ENCODE peak calls at places on chromosomes 1 and 21, in four cellular contexts. N is GM12878, K is GM12891, R is K562. L is an unnamed sample.

GRCh38 chr1:66725885-66726665 is 26.2 kb upstream of the DYNLT5 start:
- DNase-seq in N (peak), K (no peak), R (peak), L (peak)

GRCh38 chr1:167756760-167757405 is 35.1 kb downstream of the MPZL1 start:
- DNase-seq in N (no peak), R (peak), K (no peak), L (peak)

GRCh38 chr1:203486618-203487370 is 7.2 kb upstream of the OPTC start:
- DNase-seq in R (no peak), K (no peak), N (no peak), L (no peak)

GRCh38 chr1:207311888-207312603 is 9.4 kb upstream of the CD55 start:
- DNase-seq in K (no peak), N (no peak), R (no peak), L (no peak)

GRCh38 chr1:207077470-207078377 is 10.9 kb upstream of the C4BPB start:
- DNase-seq in R (peak), K (no peak), N (peak), L (peak)

GRCh38 chr1:116825400-116825734 is 71.1 kb downstream of the CD2 start:
- DNase-seq in R (peak), K (no peak), N (no peak), L (no peak)

GRCh38 chr1:43600033-43601020 is 49.6 kb upstream of the KDM4A start:
- DNase-seq in K (no peak), N (no peak), R (no peak), L (no peak)

GRCh38 chr21:33815153-33815707 is 100.4 kb downstream of the ATP5PO start:
- DNase-seq in N (no peak), K (no peak), R (no peak), L (no peak)

GRCh38 chr21:35384375-35384774 is 335.3 kb upstream of the RUNX1 start:
- DNase-seq in R (no peak), K (no peak), N (no peak), L (no peak)

GRCh38 chr1:41935226-41935625 is 16.5 kb upstream of the HIVEP3 start:
- DNase-seq in N (no peak), R (no peak), K (no peak), L (no peak)

GRCh38 chr21:45330851-45331261 is 43.2 kb upstream of the POFUT2 start:
- DNase-seq in K (no peak), N (no peak), R (no peak), L (no peak)

GRCh38 chr1:168419746-168420145 is 124.1 kb downstream of the XCL2 start:
- DNase-seq in K (no peak), R (no peak), N (no peak), L (no peak)

GRCh38 chr1:239368436-239369109 is 17.8 kb upstream of the CHRM3 start:
- DNase-seq in K (no peak), N (no peak), R (no peak), L (no peak)

GRCh38 chr1:94819945-94820746 is at the start of gene SLC44A3:
- DNase-seq in K (peak), R (no peak), N (no peak), L (peak)

GRCh38 chr1:211736351-211736915 is 61.0 kb upstream of the NEK2 start:
- DNase-seq in K (no peak), N (no peak), R (no peak), L (no peak)

GRCh38 chr1:20725189-20726106 is 7.1 kb downstream of the SH2D5 start:
- DNase-seq in R (no peak), K (no peak), N (no peak), L (no peak)

GRCh38 chr1:56286956-56287355 is 292.4 kb downstream of the PLPP3 start:
- DNase-seq in K (no peak), R (no peak), N (no peak), L (no peak)

GRCh38 chr1:113396585-113396984 is 6.3 kb downstream of the MAGI3 start:
- DNase-seq in R (no peak), N (no peak), K (no peak), L (no peak)

GRCh38 chr1:236073307-236073897 is 8.5 kb upstream of the NID1 start:
- DNase-seq in N (no peak), R (no peak), K (no peak), L (no peak)

DNA sequence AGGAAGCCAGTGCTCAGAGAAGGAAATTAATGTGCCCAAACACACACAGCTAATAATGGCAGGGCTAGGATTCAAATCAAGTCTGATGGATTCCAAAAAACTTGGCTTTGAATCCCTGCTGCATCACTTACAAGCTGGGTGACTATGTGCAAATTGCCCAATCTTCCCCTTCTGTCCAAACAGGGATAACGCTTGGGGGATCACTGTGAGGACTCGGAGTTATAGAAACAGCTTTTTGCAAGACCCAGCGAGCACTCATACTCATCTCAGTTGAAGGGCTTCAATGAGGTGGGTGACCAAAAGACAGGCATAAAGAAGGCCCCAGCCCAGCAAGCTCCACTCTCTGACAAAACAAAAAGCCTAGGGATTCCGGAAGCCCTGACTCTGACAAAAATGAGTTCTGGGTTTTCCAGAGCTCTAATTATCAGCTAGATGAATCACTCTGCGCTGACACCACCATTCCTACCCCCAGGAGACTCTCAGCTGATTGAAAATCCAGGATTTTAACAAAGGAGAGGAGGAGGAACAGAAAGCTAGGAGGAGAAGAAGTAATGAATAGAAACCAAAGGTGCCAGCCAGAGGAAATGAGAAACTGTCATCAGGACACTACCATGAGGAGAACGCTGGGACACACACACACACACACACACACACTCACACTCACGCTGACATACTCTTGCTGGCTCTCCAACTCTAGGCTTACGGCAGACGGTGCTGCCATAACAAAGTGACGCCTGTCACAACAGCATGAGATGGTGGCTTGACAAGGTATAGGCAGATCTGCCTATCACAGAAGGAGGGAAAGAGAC is 1.6 kb upstream of the STK40 start:
- DNase-seq in N (no peak), K (no peak), R (peak), L (no peak)
- TF ChIP-seq SPI1 in N (peak), K (no peak), R (no peak), L (no peak)

GRCh38 chr21:29209696-29210095 is 79.3 kb downstream of the MAP3K7CL start:
- DNase-seq in R (no peak), K (no peak), N (no peak), L (no peak)

GRCh38 chr21:29208044-29208665 is 77.7 kb downstream of the MAP3K7CL start:
- DNase-seq in N (no peak), R (no peak), K (no peak), L (no peak)

GRCh38 chr21:29211205-29211604 is 80.8 kb downstream of the MAP3K7CL start:
- DNase-seq in K (no peak), N (no peak), R (no peak), L (no peak)

GRCh38 chr21:29206445-29206844 is 76.0 kb downstream of the MAP3K7CL start:
- DNase-seq in K (no peak), N (no peak), R (no peak), L (no peak)

DNA sequence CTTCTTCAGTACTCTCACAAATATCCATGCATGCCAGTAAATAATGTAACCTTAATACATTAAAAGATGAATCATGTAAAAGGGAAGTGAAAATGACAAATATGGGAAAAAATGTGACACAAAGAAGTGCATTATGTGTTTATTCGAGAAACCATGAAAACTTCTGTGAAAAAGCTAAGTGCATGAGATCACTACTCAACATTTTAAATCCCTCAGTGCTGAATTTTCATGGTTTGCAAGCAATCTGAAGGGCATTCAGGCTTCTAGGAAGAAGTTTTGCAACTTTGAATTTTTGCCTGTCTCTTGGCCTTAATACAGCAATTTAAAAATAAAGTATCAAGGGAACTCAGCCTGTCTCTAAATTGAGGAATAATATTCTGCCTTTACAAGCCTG is 78.2 kb downstream of the MAP3K7CL start:
- DNase-seq in N (no peak), R (no peak), K (no peak), L (no peak)
- TF ChIP-seq SPI1 in N (peak), R (no peak), K (peak), L (peak)

DNA sequence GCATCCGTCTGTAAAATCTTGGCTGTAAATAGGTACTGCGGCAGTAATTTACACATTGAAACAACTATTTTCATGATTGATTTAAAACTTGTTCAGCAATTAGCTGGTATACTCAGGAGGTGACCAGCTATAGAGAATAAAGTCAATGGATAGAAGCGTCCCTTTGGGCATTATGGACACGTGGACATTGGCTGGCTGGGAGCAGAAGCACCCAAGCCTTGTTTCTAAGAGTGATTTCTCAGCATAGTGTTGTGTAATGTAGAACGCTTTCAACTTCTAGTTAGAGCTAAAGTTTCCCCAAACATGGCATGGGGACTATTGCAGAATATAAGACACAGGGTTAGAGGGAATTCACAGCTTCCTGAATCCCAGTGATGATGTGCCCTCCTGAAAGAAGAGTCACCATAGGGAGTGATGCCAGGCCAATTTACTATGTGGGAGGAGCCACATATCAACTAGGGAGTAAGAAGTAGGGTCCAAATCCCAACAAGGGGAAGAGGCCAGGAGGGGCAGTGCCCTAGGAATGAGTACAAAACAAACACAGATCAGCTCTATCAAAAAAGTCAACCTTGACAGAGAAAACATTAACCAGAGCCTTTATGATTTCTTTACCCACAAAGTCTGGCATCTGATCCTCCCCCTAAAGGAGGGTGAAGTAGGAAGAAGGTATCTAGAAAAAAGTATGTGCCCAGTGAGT is 92.7 kb downstream of the SUSD4 start:
- DNase-seq in R (no peak), N (no peak), K (no peak), L (no peak)
- TF ChIP-seq SPI1 in R (no peak), N (no peak), K (no peak), L (no peak)

DNA sequence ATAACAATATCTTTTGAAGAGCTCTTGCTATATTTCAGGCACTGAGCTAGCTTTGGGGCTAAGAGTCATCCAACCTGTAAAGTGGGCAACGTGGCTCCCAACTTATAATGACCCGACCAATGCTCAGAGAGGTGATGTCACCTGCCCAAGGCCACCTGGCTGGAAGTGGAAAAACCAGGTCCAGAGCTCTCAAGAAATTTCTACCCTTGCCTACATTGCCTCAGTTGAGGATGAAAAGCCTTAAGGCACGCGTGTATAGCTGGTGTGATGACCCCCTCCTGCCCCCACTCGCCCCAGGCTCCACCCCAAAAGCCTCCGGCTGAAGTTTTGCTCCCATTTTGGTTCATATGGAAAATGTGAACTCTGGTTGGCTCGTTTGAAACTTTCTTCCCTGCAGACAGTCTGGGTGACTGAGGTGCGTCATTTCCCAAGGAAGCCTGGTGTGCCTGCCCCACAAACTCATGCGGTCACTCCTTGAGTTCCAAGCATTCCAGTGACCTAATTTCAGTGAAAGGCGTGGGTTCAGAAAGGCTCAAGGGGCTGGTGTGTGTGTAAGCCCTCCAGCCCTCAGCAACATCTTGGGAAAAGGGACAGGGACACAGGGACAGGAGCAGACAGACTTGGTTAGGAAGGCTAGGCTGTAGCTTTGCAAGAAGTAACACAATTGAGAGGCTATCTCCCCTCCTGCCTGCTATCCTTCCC is 20.5 kb downstream of the HTR1D start:
- DNase-seq in N (no peak), R (no peak), K (no peak), L (no peak)
- TF ChIP-seq SPI1 in N (no peak), R (no peak), K (no peak), L (no peak)

GRCh38 chr1:192104852-192105251 is 53.4 kb upstream of the RGS18 start:
- DNase-seq in K (no peak), R (no peak), N (no peak), L (no peak)
- TF ChIP-seq SPI1 in K (no peak), R (no peak), N (no peak), L (no peak)

GRCh38 chr21:25907573-25908275 is 173.0 kb downstream of the GABPA start:
- DNase-seq in N (no peak), K (no peak), R (no peak), L (no peak)
- TF ChIP-seq SPI1 in N (no peak), K (no peak), R (no peak), L (no peak)